ENCODE peak calls at places on chromosomes 5 and 9, in seven cellular contexts. Y, I, M, P, X, T and Z are unnamed samples.

GRCh38 chr9:91483189-91483691 is 59.6 kb upstream of the NFIL3 start:
- DNase-seq in Y (peak; percentile 84), I (no peak), M (peak; percentile 12), P (no peak), X (no peak), T (no peak), Z (no peak)

GRCh38 chr5:78624011-78624541 is 24.5 kb downstream of the LHFPL2 start:
- DNase-seq in Y (no peak), I (no peak), M (no peak), P (no peak), X (no peak), T (no peak), Z (no peak)

GRCh38 chr5:73638344-73639095 is 12.5 kb downstream of the ARHGEF28 start:
- DNase-seq in Y (peak; percentile 73), I (no peak), M (peak; percentile 63), P (no peak), X (no peak), T (peak; percentile 46), Z (no peak)

GRCh38 chr5:41707853-41708603 is 162.2 kb downstream of the OXCT1 start:
- DNase-seq in Y (peak; percentile 60), I (peak; percentile 21), M (peak; percentile 66), P (no peak), X (no peak), T (peak; percentile 24), Z (no peak)

GRCh38 chr5:80921026-80921425 is 39.1 kb upstream of the RASGRF2 start:
- DNase-seq in Y (no peak), I (no peak), M (no peak), P (no peak), X (no peak), T (no peak), Z (no peak)

GRCh38 chr9:14827805-14828204 is 82.4 kb downstream of the FREM1 start:
- DNase-seq in Y (no peak), I (no peak), M (no peak), P (peak; percentile 62), X (no peak), T (no peak), Z (no peak)

GRCh38 chr5:168699002-168699401 is 119.8 kb upstream of the PANK3 start:
- DNase-seq in Y (no peak), I (no peak), M (peak; percentile 16), P (no peak), X (no peak), T (no peak), Z (no peak)

GRCh38 chr5:142906863-142907671 is 136.9 kb downstream of the ARHGAP26 start:
- DNase-seq in Y (peak; percentile 66), I (no peak), M (peak; percentile 90), P (no peak), X (no peak), T (no peak), Z (no peak)

GRCh38 chr9:120331913-120332312 is 248.1 kb downstream of the CDK5RAP2 start:
- DNase-seq in Y (no peak), I (no peak), M (peak; percentile 74), P (no peak), X (no peak), T (no peak), Z (no peak)

GRCh38 chr9:89319015-89319905 is 960 bp downstream of the SECISBP2 start:
- DNase-seq in Y (no peak), I (no peak), M (no peak), P (no peak), X (no peak), T (no peak), Z (no peak)

DNA sequence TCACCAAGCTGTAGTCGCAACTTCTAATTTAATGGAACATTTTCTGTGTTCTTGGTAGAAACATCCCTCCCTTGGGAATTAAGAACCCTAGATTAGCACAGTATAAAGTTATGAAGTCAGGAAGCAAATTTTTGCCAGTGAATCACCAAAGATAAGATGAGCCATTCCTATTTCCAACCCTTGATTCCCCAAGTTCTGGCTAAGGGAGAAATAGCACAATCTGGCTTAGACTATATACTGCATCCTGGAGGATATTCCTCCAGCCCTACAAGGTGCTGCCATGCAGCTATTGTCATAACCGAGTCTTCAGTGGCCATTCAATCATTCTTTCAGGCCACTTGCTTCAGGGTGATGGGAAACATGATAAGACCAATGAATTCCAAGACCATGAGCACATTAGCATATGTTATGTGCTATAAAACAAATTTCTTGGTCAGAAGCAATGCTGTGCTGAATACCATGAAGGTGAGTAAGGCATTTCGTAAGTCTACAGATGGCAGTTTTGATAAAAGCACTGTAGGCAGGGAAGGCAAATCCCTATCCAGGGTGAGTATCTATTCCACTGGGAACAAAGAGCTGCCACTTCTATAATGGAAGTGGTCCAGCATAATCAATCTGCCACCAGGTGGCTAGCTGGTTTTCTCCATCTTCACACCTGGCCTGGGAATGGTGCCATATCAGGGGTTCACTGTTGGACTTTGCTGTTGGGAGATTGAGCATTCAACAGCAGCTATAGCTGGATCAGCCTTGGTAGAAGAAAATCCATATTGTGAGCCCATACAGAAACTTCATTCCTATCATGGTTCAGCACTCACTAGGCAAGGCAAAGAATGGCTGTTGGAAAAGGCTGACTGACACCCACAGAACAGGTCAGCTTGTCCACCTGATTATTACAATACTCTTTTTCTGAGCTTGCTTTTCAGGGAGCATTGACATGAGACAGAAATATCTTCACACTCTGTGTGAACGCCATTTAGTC is 19.6 kb upstream of the ARL15 start:
- DNase-seq in Y (peak; percentile 96), I (no peak), M (peak; percentile 92), P (no peak), X (no peak), T (peak; percentile 85), Z (no peak)
- TF ChIP-seq CTCF in Y (no peak), I (no peak), M (no peak), P (no peak), X (peak; percentile 36), T (no peak), Z (no peak)

GRCh38 chr5:32585446-32586250 is at the start of gene SUB1:
- DNase-seq in Y (peak; percentile 89), I (peak; percentile 85), M (peak; percentile 90), P (peak; percentile 97), X (peak; percentile 94), T (peak; percentile 67), Z (peak; percentile 93)
- TF ChIP-seq CTCF in Y (no peak), I (no peak), M (no peak), P (no peak), X (no peak), T (no peak), Z (no peak)

GRCh38 chr9:112166176-112167140 is 8.6 kb downstream of the SUSD1 start:
- DNase-seq in Y (peak; percentile 84), I (no peak), M (peak; percentile 42), P (no peak), X (no peak), T (no peak), Z (no peak)
- TF ChIP-seq CTCF in Y (peak; percentile 28), I (peak; percentile 12), M (peak; percentile 24), P (no peak), X (peak; percentile 68), T (peak; percentile 16), Z (no peak)

DNA sequence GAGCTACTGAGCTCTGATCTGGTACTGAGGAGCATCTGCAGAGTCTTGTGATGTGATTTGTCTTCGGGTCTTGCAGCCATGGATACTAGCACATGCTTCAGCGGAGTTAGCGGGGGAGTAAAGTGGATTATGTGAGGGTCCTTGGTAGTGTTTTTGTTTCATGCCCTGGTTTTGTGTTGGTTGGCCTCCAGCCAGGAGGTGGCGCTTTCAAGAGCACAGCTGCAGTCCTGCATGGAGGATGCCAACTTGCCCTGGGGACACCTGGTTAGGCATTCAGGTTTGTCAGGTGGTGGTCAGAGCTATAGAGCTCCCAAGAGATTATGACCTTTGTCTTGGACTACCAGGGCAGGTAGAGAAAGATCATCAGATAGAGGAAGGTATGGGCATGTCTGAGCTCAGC is 185.8 kb upstream of the CDH6 start:
- DNase-seq in Y (no peak), I (no peak), M (no peak), P (no peak), X (no peak), T (no peak), Z (no peak)
- TF ChIP-seq CTCF in Y (no peak), I (no peak), M (no peak), P (no peak), X (no peak), T (no peak), Z (no peak)

DNA sequence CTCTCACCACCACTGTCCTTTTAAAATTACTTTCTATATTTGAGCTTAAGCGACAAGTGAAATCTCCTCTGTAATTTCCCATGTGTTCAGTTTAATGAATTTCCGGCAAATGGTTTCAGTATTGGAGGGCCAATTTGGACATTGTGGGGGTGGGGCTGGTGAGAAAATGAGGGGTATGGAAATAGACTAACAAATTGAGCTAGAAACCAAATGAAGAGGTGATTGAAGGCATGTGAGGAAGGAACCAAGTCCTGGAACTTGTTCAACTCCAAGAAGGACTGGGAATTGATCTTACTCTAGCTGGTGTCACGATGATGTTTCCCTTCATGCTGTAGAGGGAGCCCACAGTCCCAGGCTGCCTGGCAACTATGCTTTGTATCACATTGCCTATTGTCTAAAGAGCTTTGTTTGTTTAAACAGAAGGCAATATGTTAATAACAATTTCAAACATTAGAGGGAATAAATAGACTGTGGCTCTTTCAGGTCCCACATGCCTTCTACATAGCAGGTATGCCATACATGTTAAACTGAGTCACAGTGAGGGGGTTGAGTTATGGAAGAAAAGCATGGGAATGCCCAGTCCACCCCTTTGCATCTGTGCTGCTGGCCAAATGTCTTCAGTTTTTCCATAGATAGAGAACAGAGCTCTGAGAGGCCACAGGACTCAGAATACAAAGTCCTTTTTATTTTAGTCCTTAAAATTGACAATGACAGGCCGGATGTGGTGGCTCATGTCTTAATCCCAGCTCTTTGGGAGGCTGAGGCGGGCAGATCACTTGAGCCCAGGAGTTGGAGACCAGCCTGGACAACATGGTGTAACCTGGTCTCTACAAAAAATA is 25.0 kb upstream of the MATR3 start:
- DNase-seq in Y (no peak), I (no peak), M (no peak), P (no peak), X (no peak), T (no peak), Z (no peak)
- TF ChIP-seq CTCF in Y (peak; percentile 12), I (peak; percentile 22), M (no peak), P (peak; percentile 10), X (no peak), T (no peak), Z (no peak)

GRCh38 chr9:31839273-31839672 is 545.2 kb upstream of the ACO1 start:
- DNase-seq in Y (no peak), I (no peak), M (no peak), P (no peak), X (no peak), T (no peak), Z (no peak)
- TF ChIP-seq CTCF in Y (no peak), I (peak; percentile 16), M (no peak), P (no peak), X (peak; percentile 28), T (no peak), Z (no peak)

GRCh38 chr5:35922468-35922867 is 16.0 kb downstream of the CAPSL start:
- DNase-seq in Y (no peak), I (no peak), M (no peak), P (no peak), X (no peak), T (no peak), Z (no peak)
- TF ChIP-seq CTCF in Y (no peak), I (no peak), M (no peak), P (no peak), X (no peak), T (no peak), Z (no peak)